ENCODE peak calls at places on chromosome 22, in five cellular contexts. D, A, O, B and K are unnamed samples.

GRCh38 chr22:29715240-29715639 is 4.6 kb upstream of the CABP7 start:
- DNase-seq in D (no peak), A (no peak), O (no peak), B (no peak), K (peak)

GRCh38 chr22:42646569-42647525 is 2.3 kb downstream of the CYB5R3 start:
- DNase-seq in D (no peak), A (no peak), O (no peak), B (no peak), K (no peak)

GRCh38 chr22:17945851-17946690 is 78.3 kb downstream of the MICAL3 start:
- DNase-seq in D (no peak), A (peak), O (no peak), B (no peak), K (no peak)

GRCh38 chr22:32799516-32799915 is 2.0 kb upstream of the TIMP3 start:
- DNase-seq in D (no peak), A (no peak), O (no peak), B (no peak), K (no peak)

GRCh38 chr22:31556627-31557203 is 60.4 kb downstream of the SFI1 start:
- DNase-seq in D (peak), A (no peak), O (peak), B (no peak), K (peak)

GRCh38 chr22:45996241-45997076 is 19.5 kb upstream of the WNT7B start:
- DNase-seq in D (peak), A (no peak), O (no peak), B (no peak), K (no peak)

GRCh38 chr22:38313384-38313955 is 3.8 kb downstream of the CSNK1E start:
- DNase-seq in D (peak), A (no peak), O (peak), B (peak), K (no peak)

GRCh38 chr22:18066181-18066859 is 11.5 kb upstream of the PEX26 start:
- DNase-seq in D (no peak), A (no peak), O (no peak), B (no peak), K (no peak)

GRCh38 chr22:19773470-19774040 is 13.0 kb downstream of the TBX1 start:
- DNase-seq in D (no peak), A (no peak), O (no peak), B (no peak), K (no peak)

GRCh38 chr22:30459206-30460052 is 12.4 kb downstream of the SEC14L3 start:
- DNase-seq in D (peak), A (no peak), O (peak), B (no peak), K (no peak)

GRCh38 chr22:44292521-44292920 is 20.2 kb downstream of the SHISAL1 start:
- DNase-seq in D (no peak), A (no peak), O (no peak), B (no peak), K (no peak)